ENCODE peak calls at places on chromosomes 6 and 20, in four cellular contexts. Q, E, Z and O are unnamed samples.

GRCh38 chr20:297098-297924 is at the start of gene ZCCHC3:
- DNase-seq in Q (peak; percentile 61), E (peak; percentile 85), Z (peak; percentile 80), O (peak; percentile 58)

GRCh38 chr6:132907915-132908314 is 93.5 kb downstream of the RPS12 start:
- DNase-seq in Q (peak; percentile 2), E (no peak), Z (no peak), O (no peak)

GRCh38 chr20:31484001-31484400 is 8.9 kb downstream of the REM1 start:
- DNase-seq in Q (no peak), E (no peak), Z (no peak), O (no peak)

GRCh38 chr6:41682497-41682961 is 44.3 kb downstream of the MDFI start:
- DNase-seq in Q (no peak), E (no peak), Z (no peak), O (no peak)

GRCh38 chr6:15465212-15465611 is 197.6 kb downstream of the DTNBP1 start:
- DNase-seq in Q (no peak), E (no peak), Z (no peak), O (no peak)

GRCh38 chr6:111228094-111228493 is 140.8 kb downstream of the SLC16A10 start:
- DNase-seq in Q (no peak), E (peak; percentile 30), Z (no peak), O (no peak)

GRCh38 chr20:8144282-8145245 is 12.5 kb downstream of the PLCB1 start:
- DNase-seq in Q (no peak), E (peak; percentile 68), Z (no peak), O (no peak)

GRCh38 chr20:58745391-58745790 is 52.8 kb downstream of the NPEPL1 start:
- DNase-seq in Q (no peak), E (no peak), Z (no peak), O (no peak)

GRCh38 chr6:91523511-91523910 is 936.6 kb upstream of the MAP3K7 start:
- DNase-seq in Q (no peak), E (no peak), Z (no peak), O (no peak)

GRCh38 chr20:59456342-59457132 is 147.8 kb upstream of the PHACTR3 start:
- DNase-seq in Q (no peak), E (no peak), Z (no peak), O (no peak)

GRCh38 chr20:38139919-38140753 is 24.9 kb downstream of the TGM2 start:
- DNase-seq in Q (no peak), E (peak; percentile 11), Z (no peak), O (no peak)

GRCh38 chr6:32148289-32148688 is 3.5 kb downstream of the PRRT1 start:
- DNase-seq in Q (no peak), E (no peak), Z (no peak), O (no peak)

GRCh38 chr20:39289316-39289715 is 327.2 kb downstream of the DHX35 start:
- DNase-seq in Q (no peak), E (no peak), Z (peak; percentile 13), O (no peak)
- TF ChIP-seq CTCF in Q (no peak), E (no peak), Z (no peak), O (no peak)

GRCh38 chr6:17600527-17601388 is 656 bp downstream of the FAM8A1 start:
- DNase-seq in Q (no peak), E (no peak), Z (no peak), O (no peak)
- TF ChIP-seq CTCF in Q (no peak), E (no peak), Z (no peak), O (no peak)

DNA sequence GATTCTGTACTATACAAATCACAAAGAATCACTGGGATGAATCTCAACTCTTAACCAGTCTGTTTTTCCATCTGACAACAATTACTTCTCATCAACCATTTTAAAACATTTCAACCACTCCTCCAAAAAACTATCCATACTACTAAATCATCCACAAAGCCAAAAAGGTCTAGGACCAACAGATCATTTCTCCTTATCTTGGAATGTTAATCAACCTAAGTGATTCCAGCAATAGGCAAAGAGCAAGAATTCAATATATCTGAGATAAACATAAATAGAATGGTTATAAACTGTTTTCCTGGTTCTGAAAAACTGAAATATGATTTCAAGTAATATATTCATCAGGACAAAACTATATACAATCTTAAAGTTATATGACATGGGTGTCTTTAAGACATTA is 28.6 kb downstream of the RANBP9 start:
- DNase-seq in Q (no peak), E (no peak), Z (no peak), O (no peak)
- TF ChIP-seq CTCF in Q (no peak), E (no peak), Z (no peak), O (no peak)

DNA sequence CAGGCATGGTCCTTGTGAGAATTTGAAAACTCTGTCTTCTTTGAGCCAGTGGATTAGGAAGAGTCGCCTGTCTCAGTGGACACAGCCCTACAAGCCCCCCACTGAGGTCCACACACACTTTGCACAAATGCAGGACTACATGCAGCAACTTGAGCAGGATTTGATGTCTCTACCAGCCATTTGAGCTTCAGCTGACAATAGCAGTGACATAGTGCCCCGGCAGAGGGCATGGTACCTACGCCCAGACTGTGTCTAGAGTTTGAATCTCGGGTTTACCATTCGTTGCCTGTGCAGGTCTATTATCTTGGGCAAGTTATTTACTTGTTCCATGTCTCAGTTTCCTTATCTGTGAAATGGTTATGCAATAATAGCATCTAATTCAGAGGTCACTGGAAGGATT is 580.1 kb downstream of the TFAP2B start:
- DNase-seq in Q (no peak), E (no peak), Z (peak; percentile 37), O (no peak)
- TF ChIP-seq CTCF in Q (no peak), E (no peak), Z (peak; percentile 41), O (no peak)

GRCh38 chr6:124400600-124400999 is 561.6 kb upstream of the RNF217 start:
- DNase-seq in Q (no peak), E (no peak), Z (no peak), O (no peak)
- TF ChIP-seq CTCF in Q (no peak), E (no peak), Z (peak; percentile 23), O (no peak)

DNA sequence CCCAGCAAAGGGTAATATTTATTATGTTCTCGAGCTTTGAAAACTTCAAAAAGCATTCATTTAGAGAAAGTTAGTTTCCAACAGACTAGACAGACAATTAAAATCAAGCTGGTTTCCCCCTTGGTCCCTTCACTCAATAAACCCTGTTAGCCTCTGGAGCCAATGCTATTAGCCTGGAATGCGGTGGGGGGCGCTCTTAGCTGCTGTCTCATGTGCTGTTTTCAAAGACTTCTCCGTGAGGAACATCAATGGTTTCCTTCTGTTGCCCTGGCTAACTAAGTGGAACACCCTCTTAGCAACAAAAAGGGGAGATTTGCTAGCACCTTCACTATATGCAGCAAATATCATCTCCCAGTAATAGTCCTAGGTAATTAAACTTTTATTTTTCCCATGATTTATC is 86.4 kb downstream of the LY86 start:
- DNase-seq in Q (no peak), E (no peak), Z (no peak), O (no peak)
- TF ChIP-seq CTCF in Q (peak; percentile 52), E (peak; percentile 62), Z (no peak), O (no peak)

GRCh38 chr6:169312658-169313346 is 59.2 kb upstream of the THBS2 start:
- DNase-seq in Q (no peak), E (no peak), Z (no peak), O (no peak)
- TF ChIP-seq CTCF in Q (no peak), E (no peak), Z (no peak), O (no peak)

GRCh38 chr6:127967708-127968107 is 66.8 kb upstream of the THEMIS start:
- DNase-seq in Q (no peak), E (no peak), Z (no peak), O (no peak)

GRCh38 chr6:127969701-127970100 is 68.8 kb upstream of the THEMIS start:
- DNase-seq in Q (no peak), E (no peak), Z (no peak), O (no peak)

GRCh38 chr6:127966616-127967015 is 65.8 kb upstream of the THEMIS start:
- DNase-seq in Q (no peak), E (peak; percentile 56), Z (no peak), O (no peak)

GRCh38 chr6:127971386-127971785 is 70.5 kb upstream of the THEMIS start:
- DNase-seq in Q (no peak), E (no peak), Z (no peak), O (no peak)

GRCh38 chr6:127968394-127968793 is 67.5 kb upstream of the THEMIS start:
- DNase-seq in Q (no peak), E (no peak), Z (no peak), O (no peak)
- TF ChIP-seq CTCF in Q (no peak), E (peak; percentile 70), Z (no peak), O (no peak)

GRCh38 chr20:43043887-43044286 is 145.8 kb downstream of the PTPRT start:
- DNase-seq in Q (no peak), E (no peak), Z (no peak), O (no peak)

DNA sequence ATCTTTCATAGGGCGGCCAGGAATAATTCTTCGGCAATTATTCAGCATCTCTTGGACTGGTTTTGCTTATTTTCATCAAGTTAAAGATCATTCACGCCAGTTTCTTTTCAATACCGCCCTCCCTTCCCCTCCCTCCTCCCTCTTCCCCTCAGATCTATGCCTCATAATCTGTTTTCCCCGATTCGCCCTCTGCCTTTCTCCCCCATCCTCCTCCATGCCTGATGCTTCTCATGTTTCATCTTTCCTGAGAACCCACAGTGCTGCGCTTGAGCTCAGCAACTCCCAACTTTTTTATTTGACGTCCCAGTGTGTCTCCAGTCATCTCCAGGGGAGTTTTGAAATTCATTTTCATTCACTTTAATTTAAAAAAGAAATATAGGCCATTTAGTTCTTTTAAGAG is 142.8 kb downstream of the PTPRT start:
- DNase-seq in Q (no peak), E (no peak), Z (no peak), O (no peak)
- TF ChIP-seq CTCF in Q (no peak), E (no peak), Z (no peak), O (no peak)

DNA sequence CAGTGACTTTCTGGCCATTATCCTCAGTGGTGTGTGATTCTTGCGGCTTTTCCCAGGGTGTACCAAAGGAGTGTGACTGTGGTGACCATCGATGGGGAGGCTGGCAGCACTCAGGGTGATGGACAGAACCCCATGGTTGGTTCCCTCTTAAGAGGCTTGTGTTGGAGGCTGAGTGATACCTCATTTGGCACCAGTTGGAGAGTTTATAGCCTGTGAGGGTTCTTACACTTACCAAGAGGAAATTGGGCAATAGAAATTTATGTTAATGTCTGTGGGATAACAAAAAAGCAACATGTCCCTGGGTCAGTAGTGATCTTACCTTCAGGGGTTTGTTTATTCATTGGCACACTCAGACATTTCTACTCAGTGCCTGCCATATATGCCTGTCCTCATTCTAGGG is 37.2 kb downstream of the DAAM2 start:
- DNase-seq in Q (no peak), E (no peak), Z (no peak), O (no peak)
- TF ChIP-seq CTCF in Q (no peak), E (no peak), Z (no peak), O (no peak)